ENCODE peak calls at places on chromosomes 6 and 20, in four cellular contexts. One of them, this sample, is unnamed.
A peak's percentile ranks its signal among the peaks of the same experiment; 100 is the strongest.

GRCh38 chr6:87742106-87742505 is 40.1 kb upstream of the AKIRIN2 start:
- DNase-seq in ovary: no peak
- DNase-seq in esophagus muscularis mucosa: no peak
- DNase-seq in A549: no peak
- DNase-seq in this sample: peak; percentile 31

GRCh38 chr6:55943329-55943728 is 67.9 kb upstream of the BMP5 start:
- DNase-seq in ovary: no peak
- DNase-seq in esophagus muscularis mucosa: no peak
- DNase-seq in A549: no peak
- DNase-seq in this sample: no peak

GRCh38 chr6:71347119-71347518 is 58.5 kb downstream of the OGFRL1 start:
- DNase-seq in ovary: no peak
- DNase-seq in esophagus muscularis mucosa: no peak
- DNase-seq in A549: no peak
- DNase-seq in this sample: no peak

GRCh38 chr6:156182356-156182755 is 594.8 kb upstream of the ARID1B start:
- DNase-seq in ovary: no peak
- DNase-seq in esophagus muscularis mucosa: no peak
- DNase-seq in A549: no peak
- DNase-seq in this sample: no peak

GRCh38 chr6:33768644-33769120 is 20.2 kb downstream of the LEMD2 start:
- DNase-seq in ovary: peak; percentile 67
- DNase-seq in esophagus muscularis mucosa: no peak
- DNase-seq in A549: peak; percentile 61
- DNase-seq in this sample: peak; percentile 87

GRCh38 chr20:49478266-49478665 is 4.2 kb downstream of the KCNB1 start:
- DNase-seq in ovary: no peak
- DNase-seq in esophagus muscularis mucosa: no peak
- DNase-seq in A549: no peak
- DNase-seq in this sample: no peak

GRCh38 chr6:31791324-31792089 is 4.0 kb downstream of the VARS1 start:
- DNase-seq in ovary: peak; percentile 64
- DNase-seq in esophagus muscularis mucosa: no peak
- DNase-seq in A549: peak; percentile 33
- DNase-seq in this sample: no peak

GRCh38 chr6:138188278-138188923 is 26.7 kb downstream of the ARFGEF3 start:
- DNase-seq in ovary: no peak
- DNase-seq in esophagus muscularis mucosa: no peak
- DNase-seq in A549: no peak
- DNase-seq in this sample: peak; percentile 29

GRCh38 chr6:122589115-122589514 is 21.1 kb upstream of the PKIB start:
- DNase-seq in ovary: no peak
- DNase-seq in esophagus muscularis mucosa: no peak
- DNase-seq in A549: no peak
- DNase-seq in this sample: no peak

GRCh38 chr6:17714879-17715860 is 8.4 kb upstream of the NUP153 start:
- DNase-seq in ovary: no peak
- DNase-seq in esophagus muscularis mucosa: no peak
- DNase-seq in A549: peak; percentile 70
- DNase-seq in this sample: no peak

GRCh38 chr6:134003542-134003951 is 48.9 kb downstream of the SLC2A12 start:
- DNase-seq in ovary: no peak
- DNase-seq in esophagus muscularis mucosa: no peak
- DNase-seq in A549: no peak
- DNase-seq in this sample: no peak

GRCh38 chr6:78398292-78398691 is 469.1 kb upstream of the IRAK1BP1 start:
- DNase-seq in ovary: no peak
- DNase-seq in esophagus muscularis mucosa: no peak
- DNase-seq in A549: no peak
- DNase-seq in this sample: no peak

GRCh38 chr6:35089935-35090505 is 51.1 kb downstream of the TCP11 start:
- DNase-seq in ovary: no peak
- DNase-seq in esophagus muscularis mucosa: no peak
- DNase-seq in A549: no peak
- DNase-seq in this sample: no peak

GRCh38 chr6:62390413-62390812 is 104.4 kb upstream of the KHDRBS2 start:
- DNase-seq in ovary: no peak
- DNase-seq in esophagus muscularis mucosa: no peak
- DNase-seq in A549: no peak
- DNase-seq in this sample: no peak

GRCh38 chr6:149683256-149683860 is 34.5 kb downstream of the LATS1 start:
- DNase-seq in ovary: no peak
- DNase-seq in esophagus muscularis mucosa: no peak
- DNase-seq in A549: no peak
- DNase-seq in this sample: no peak

GRCh38 chr6:170473226-170473789 is 79.8 kb downstream of the PSMB1 start:
- DNase-seq in ovary: no peak
- DNase-seq in esophagus muscularis mucosa: no peak
- DNase-seq in A549: no peak
- DNase-seq in this sample: no peak

GRCh38 chr6:142952614-142953013 is 7.6 kb upstream of the HIVEP2 start:
- DNase-seq in ovary: no peak
- DNase-seq in esophagus muscularis mucosa: no peak
- DNase-seq in A549: no peak
- DNase-seq in this sample: peak; percentile 29

GRCh38 chr20:56636701-56637100 is 7.6 kb downstream of the TFAP2C start:
- DNase-seq in ovary: no peak
- DNase-seq in esophagus muscularis mucosa: no peak
- DNase-seq in A549: no peak
- DNase-seq in this sample: no peak

GRCh38 chr6:107704377-107705013 is 119.6 kb downstream of the SCML4 start:
- DNase-seq in ovary: no peak
- DNase-seq in esophagus muscularis mucosa: no peak
- DNase-seq in A549: peak; percentile 14
- DNase-seq in this sample: no peak

GRCh38 chr6:81987293-81987692 is 234.8 kb upstream of the TENT5A start:
- DNase-seq in ovary: no peak
- DNase-seq in esophagus muscularis mucosa: no peak
- DNase-seq in A549: no peak
- DNase-seq in this sample: no peak

GRCh38 chr6:73606428-73606827 is 47.4 kb downstream of the SLC17A5 start:
- DNase-seq in ovary: no peak
- DNase-seq in esophagus muscularis mucosa: no peak
- DNase-seq in A549: no peak
- DNase-seq in this sample: no peak

GRCh38 chr6:4281341-4282293 is 146.2 kb upstream of the ECI2 start:
- DNase-seq in ovary: peak; percentile 47
- DNase-seq in esophagus muscularis mucosa: no peak
- DNase-seq in A549: no peak
- DNase-seq in this sample: peak; percentile 58

GRCh38 chr6:165661416-165662001 is 1.5 kb downstream of the PDE10A start:
- DNase-seq in ovary: peak; percentile 51
- DNase-seq in esophagus muscularis mucosa: peak; percentile 55
- DNase-seq in A549: peak; percentile 40
- DNase-seq in this sample: no peak

GRCh38 chr6:40912158-40912946 is 126.7 kb downstream of the UNC5CL start:
- DNase-seq in ovary: peak; percentile 47
- DNase-seq in esophagus muscularis mucosa: no peak
- DNase-seq in A549: peak; percentile 73
- DNase-seq in this sample: peak; percentile 61

GRCh38 chr6:169868458-169868857 is 117.0 kb downstream of the ERMARD start:
- DNase-seq in ovary: no peak
- DNase-seq in esophagus muscularis mucosa: no peak
- DNase-seq in A549: no peak
- DNase-seq in this sample: peak; percentile 68

GRCh38 chr6:141587482-141588266 is 545.1 kb upstream of the GJE1 start:
- DNase-seq in ovary: no peak
- DNase-seq in esophagus muscularis mucosa: no peak
- DNase-seq in A549: no peak
- DNase-seq in this sample: no peak

GRCh38 chr20:62069741-62070216 is 4.1 kb upstream of the TAF4 start:
- DNase-seq in ovary: no peak
- DNase-seq in esophagus muscularis mucosa: no peak
- DNase-seq in A549: no peak
- DNase-seq in this sample: peak; percentile 73

GRCh38 chr6:104537185-104537584 is 322.5 kb downstream of the HACE1 start:
- DNase-seq in ovary: no peak
- DNase-seq in esophagus muscularis mucosa: no peak
- DNase-seq in A549: no peak
- DNase-seq in this sample: no peak

GRCh38 chr6:44850367-44850766 is 462.9 kb downstream of the CDC5L start:
- DNase-seq in ovary: no peak
- DNase-seq in esophagus muscularis mucosa: no peak
- DNase-seq in A549: no peak
- DNase-seq in this sample: no peak

GRCh38 chr6:119347466-119348307 is 1.9 kb downstream of the MAN1A1 start:
- DNase-seq in ovary: no peak
- DNase-seq in esophagus muscularis mucosa: no peak
- DNase-seq in A549: no peak
- DNase-seq in this sample: peak; percentile 69

GRCh38 chr6:155444952-155445903 is 10.4 kb downstream of the NOX3 start:
- DNase-seq in ovary: no peak
- DNase-seq in esophagus muscularis mucosa: no peak
- DNase-seq in A549: no peak
- DNase-seq in this sample: no peak

GRCh38 chr20:8901237-8902025 is 167.5 kb upstream of the PLCB4 start:
- DNase-seq in ovary: peak; percentile 52
- DNase-seq in esophagus muscularis mucosa: no peak
- DNase-seq in A549: no peak
- DNase-seq in this sample: no peak

GRCh38 chr6:69179681-69180080 is 544.6 kb downstream of the ADGRB3 start:
- DNase-seq in ovary: no peak
- DNase-seq in esophagus muscularis mucosa: no peak
- DNase-seq in A549: peak; percentile 2
- DNase-seq in this sample: no peak

GRCh38 chr20:53100476-53100911 is 128.3 kb downstream of the TSHZ2 start:
- DNase-seq in ovary: no peak
- DNase-seq in esophagus muscularis mucosa: no peak
- DNase-seq in A549: no peak
- DNase-seq in this sample: no peak
- H3K27ac ChIP-seq in ovary: no peak overlapping the region
- H3K27ac ChIP-seq in esophagus muscularis mucosa: no peak overlapping the region
- H3K27ac ChIP-seq in A549: no peak overlapping the region
- H3K27ac ChIP-seq in this sample: no peak overlapping the region

DNA sequence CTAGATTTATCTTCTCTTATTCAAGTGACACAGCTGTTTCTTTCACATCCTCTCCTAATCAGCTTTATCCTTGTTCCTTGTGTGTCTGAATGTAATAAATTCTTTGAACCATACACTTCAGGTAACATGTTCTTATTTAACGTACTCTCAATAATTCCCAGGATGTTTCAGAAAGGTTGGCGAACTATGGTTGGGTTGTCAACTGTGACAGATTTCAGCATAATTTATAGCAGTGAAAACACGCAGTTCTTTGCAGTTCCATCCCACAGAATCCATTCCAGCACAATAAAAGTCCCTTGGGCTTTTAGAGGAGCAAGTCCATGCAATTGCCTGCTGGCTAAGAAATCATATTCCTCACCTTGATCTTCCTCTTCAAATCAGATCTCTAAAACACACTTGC is 119.4 kb downstream of the COL9A1 start:
- DNase-seq in ovary: no peak
- DNase-seq in esophagus muscularis mucosa: no peak
- DNase-seq in A549: no peak
- DNase-seq in this sample: no peak
- TF ChIP-seq EP300 in ovary: no peak
- TF ChIP-seq EP300 in esophagus muscularis mucosa: no peak
- TF ChIP-seq EP300 in A549: no peak
- TF ChIP-seq EP300 in this sample: no peak

GRCh38 chr20:440636-441035 is 21.7 kb downstream of the TBC1D20 start:
- DNase-seq in ovary: no peak
- DNase-seq in esophagus muscularis mucosa: no peak
- DNase-seq in A549: no peak
- DNase-seq in this sample: no peak

GRCh38 chr20:444862-445426 is 17.4 kb downstream of the TBC1D20 start:
- DNase-seq in ovary: no peak
- DNase-seq in esophagus muscularis mucosa: no peak
- DNase-seq in A549: no peak
- DNase-seq in this sample: no peak

GRCh38 chr20:443223-443793 is 19.0 kb downstream of the TBC1D20 start:
- DNase-seq in ovary: no peak
- DNase-seq in esophagus muscularis mucosa: no peak
- DNase-seq in A549: no peak
- DNase-seq in this sample: no peak

GRCh38 chr20:444117-444516 is 18.2 kb downstream of the TBC1D20 start:
- DNase-seq in ovary: no peak
- DNase-seq in esophagus muscularis mucosa: no peak
- DNase-seq in A549: no peak
- DNase-seq in this sample: no peak

DNA sequence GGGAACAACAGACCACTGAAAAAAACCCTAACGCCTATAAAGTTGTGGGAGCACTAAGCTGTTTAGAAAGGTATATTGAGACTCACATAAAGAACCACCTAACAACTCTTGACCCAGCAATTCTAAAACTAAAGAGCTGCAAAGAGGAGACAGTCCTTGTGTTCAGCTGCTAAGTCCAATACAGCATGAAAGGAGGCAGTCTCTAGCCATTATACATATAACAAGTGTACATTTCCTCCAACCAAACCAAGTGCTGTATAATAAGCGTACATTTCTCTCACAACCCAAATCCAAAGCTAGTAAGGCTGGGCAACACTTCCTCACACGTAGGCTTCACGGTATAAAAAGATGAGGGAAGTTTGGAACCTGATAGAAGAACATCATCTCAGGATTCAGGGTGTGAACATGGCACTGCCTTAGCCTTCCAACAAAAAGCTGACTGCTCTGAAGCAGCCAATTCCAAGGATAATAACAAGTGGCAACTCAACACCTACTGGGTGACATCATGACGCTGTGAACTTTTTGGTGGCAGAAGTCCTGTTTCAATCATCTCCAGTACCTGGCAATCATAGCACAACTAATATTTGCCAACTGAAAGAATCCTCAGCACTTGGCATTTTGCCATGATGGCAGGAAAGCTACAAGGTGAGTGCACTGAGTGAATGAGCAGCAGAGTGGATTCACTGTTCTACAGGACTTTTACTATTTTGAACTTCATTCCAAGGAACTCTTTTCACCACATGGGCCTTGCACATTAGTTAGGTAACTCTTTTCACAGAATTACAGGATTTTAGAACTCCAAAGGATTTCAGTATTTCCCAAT is 16.6 kb downstream of the TBC1D20 start:
- DNase-seq in ovary: no peak
- DNase-seq in esophagus muscularis mucosa: no peak
- DNase-seq in A549: peak; percentile 24
- DNase-seq in this sample: no peak
- H3K27ac ChIP-seq in ovary: no peak overlapping the region
- H3K27ac ChIP-seq in esophagus muscularis mucosa: no peak overlapping the region
- H3K27ac ChIP-seq in A549: peak overlapping the region; percentile 65
- H3K27ac ChIP-seq in this sample: no peak overlapping the region

DNA sequence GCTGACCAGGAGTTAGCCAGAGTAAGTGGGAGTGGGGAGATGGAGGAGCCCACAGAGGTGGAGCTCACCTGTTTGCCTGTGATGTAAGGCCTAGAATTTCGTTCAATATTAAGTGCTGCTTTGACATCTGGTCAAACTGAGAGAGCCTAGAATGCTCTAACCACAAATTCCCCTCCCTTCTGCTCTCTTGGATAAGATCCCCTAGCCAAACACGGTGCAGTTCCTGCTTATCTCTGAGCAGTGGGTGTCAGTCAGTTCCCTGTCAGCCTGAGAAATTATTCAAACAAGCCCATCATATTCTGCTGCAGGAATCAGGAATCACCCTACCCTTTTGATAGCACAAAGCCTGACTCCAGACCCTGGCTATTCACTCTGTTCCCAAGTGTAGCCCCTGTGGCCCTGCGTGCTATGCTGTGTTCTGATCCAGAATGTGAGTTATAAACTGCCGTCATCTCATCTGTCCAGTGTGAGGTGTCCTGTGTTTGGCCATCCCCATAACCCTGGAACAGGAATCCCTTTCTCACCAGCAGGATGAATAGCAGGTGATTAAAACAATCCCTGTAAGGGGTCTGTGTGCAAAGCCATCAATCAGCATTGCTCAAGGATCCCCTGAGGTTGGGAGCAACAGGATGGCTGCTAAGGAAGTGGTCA is 31.8 kb upstream of the ZNF133 start:
- DNase-seq in ovary: no peak
- DNase-seq in esophagus muscularis mucosa: peak; percentile 80
- DNase-seq in A549: no peak
- DNase-seq in this sample: no peak
- TF ChIP-seq EP300 in ovary: no peak
- TF ChIP-seq EP300 in esophagus muscularis mucosa: no peak
- TF ChIP-seq EP300 in A549: no peak
- TF ChIP-seq EP300 in this sample: no peak

This sample was measured in transverse colon.